ENCODE peak calls at places on chromosomes 7 and 10, in ten cellular contexts. F, J, R, Y, B, A, C, G, T and D are unnamed samples. For H3K4me1, the result is how much of the 10 kb centered on the place peaks cover.

GRCh38 chr10:72542396-72542815 is 83.5 kb downstream of the MICU1 start:
- DNase-seq in F (no peak), J (no peak), R (no peak), Y (no peak), B (no peak), A (no peak), C (no peak), G (no peak), T (no peak), D (no peak)

GRCh38 chr7:22267989-22268615 is 88.9 kb downstream of the RAPGEF5 start:
- DNase-seq in F (no peak), J (no peak), R (no peak), Y (no peak), B (no peak), A (no peak), C (no peak), G (no peak), T (no peak), D (no peak)

GRCh38 chr10:75250934-75251333 is 15.2 kb upstream of the COMTD1 start:
- DNase-seq in F (no peak), J (no peak), R (no peak), Y (no peak), B (no peak), A (no peak), C (no peak), G (no peak), T (no peak), D (peak)

GRCh38 chr10:120998251-120998650 is 147.1 kb downstream of the WDR11 start:
- DNase-seq in F (no peak), J (no peak), R (no peak), Y (no peak), B (no peak), A (no peak), C (no peak), G (peak), T (no peak), D (no peak)

GRCh38 chr10:88342733-88343310 is 240.3 kb downstream of the RNLS start:
- DNase-seq in F (no peak), J (no peak), R (no peak), Y (no peak), B (no peak), A (no peak), C (no peak), G (no peak), T (no peak), D (peak)

GRCh38 chr7:94284120-94284519 is 110.6 kb upstream of the COL1A2 start:
- DNase-seq in F (no peak), J (no peak), R (no peak), Y (no peak), B (no peak), A (no peak), C (no peak), G (no peak), T (no peak), D (no peak)

GRCh38 chr7:24836084-24836483 is 78.8 kb upstream of the GSDME start:
- DNase-seq in F (no peak), J (no peak), R (no peak), Y (no peak), B (no peak), A (no peak), C (no peak), G (no peak), T (no peak), D (no peak)

GRCh38 chr10:88372881-88373592 is 210.1 kb downstream of the RNLS start:
- DNase-seq in F (no peak), J (no peak), R (no peak), Y (no peak), B (no peak), A (no peak), C (no peak), G (no peak), T (no peak), D (no peak)

GRCh38 chr10:3838723-3839437 is 53.9 kb upstream of the KLF6 start:
- DNase-seq in F (no peak), J (no peak), R (no peak), Y (no peak), B (no peak), A (no peak), C (no peak), G (no peak), T (no peak), D (peak)

GRCh38 chr10:8800426-8800825 is 745.9 kb downstream of the GATA3 start:
- DNase-seq in F (no peak), J (no peak), R (no peak), Y (no peak), B (no peak), A (no peak), C (no peak), G (no peak), T (no peak), D (no peak)

GRCh38 chr7:96401200-96401599 is 79.3 kb upstream of the SLC25A13 start:
- DNase-seq in F (no peak), J (no peak), R (no peak), Y (no peak), B (no peak), A (no peak), C (no peak), G (peak), T (peak), D (no peak)

GRCh38 chr7:13188236-13188635 is 500.8 kb downstream of the ARL4A start:
- DNase-seq in F (no peak), J (no peak), R (no peak), Y (no peak), B (no peak), A (no peak), C (no peak), G (no peak), T (no peak), D (no peak)

GRCh38 chr7:977326-978048 is 2.1 kb upstream of the COX19 start:
- DNase-seq in F (no peak), J (no peak), R (no peak), Y (peak), B (no peak), A (peak), C (no peak), G (peak), T (no peak), D (peak)

GRCh38 chr7:45328397-45329080 is 170.9 kb downstream of the RAMP3 start:
- DNase-seq in F (no peak), J (no peak), R (no peak), Y (no peak), B (no peak), A (no peak), C (no peak), G (no peak), T (no peak), D (no peak)

GRCh38 chr10:117005454-117006055 is 568 bp upstream of the SHTN1 start:
- DNase-seq in F (peak), J (peak), R (peak), Y (peak), B (no peak), A (no peak), C (peak), G (peak), T (peak), D (peak)

GRCh38 chr7:102063736-102064135 is 222.9 kb upstream of the SH2B2 start:
- DNase-seq in F (no peak), J (peak), R (no peak), Y (no peak), B (peak), A (peak), C (no peak), G (no peak), T (no peak), D (peak)

GRCh38 chr7:129569811-129570215 is 41.7 kb upstream of the NRF1 start:
- DNase-seq in F (peak), J (no peak), R (no peak), Y (no peak), B (no peak), A (peak), C (no peak), G (peak), T (no peak), D (peak)

GRCh38 chr10:5611899-5612680 is 54.3 kb downstream of the ASB13 start:
- DNase-seq in F (no peak), J (no peak), R (peak), Y (no peak), B (no peak), A (no peak), C (no peak), G (no peak), T (no peak), D (no peak)

GRCh38 chr7:1424041-1424440 is 35.2 kb downstream of the MICALL2 start:
- DNase-seq in F (no peak), J (no peak), R (no peak), Y (no peak), B (no peak), A (no peak), C (no peak), G (no peak), T (no peak), D (no peak)

GRCh38 chr10:82160291-82160690 is 285.3 kb downstream of the NRG3 start:
- DNase-seq in F (no peak), J (no peak), R (no peak), Y (no peak), B (no peak), A (no peak), C (no peak), G (no peak), T (no peak), D (no peak)

GRCh38 chr10:95758351-95759025 is 2.5 kb downstream of the ENTPD1 start:
- DNase-seq in F (no peak), J (no peak), R (no peak), Y (no peak), B (no peak), A (peak), C (no peak), G (no peak), T (no peak), D (peak)

GRCh38 chr10:127320176-127320575 is 123.8 kb upstream of the INSYN2A start:
- DNase-seq in F (no peak), J (no peak), R (no peak), Y (no peak), B (no peak), A (no peak), C (no peak), G (peak), T (no peak), D (no peak)

GRCh38 chr7:46253500-46253899 is 332.4 kb upstream of the IGFBP3 start:
- DNase-seq in F (no peak), J (no peak), R (no peak), Y (no peak), B (no peak), A (no peak), C (no peak), G (no peak), T (no peak), D (no peak)

GRCh38 chr10:132592790-132593788 is 55.5 kb downstream of the INPP5A start:
- DNase-seq in F (no peak), J (no peak), R (no peak), Y (peak), B (no peak), A (no peak), C (no peak), G (no peak), T (no peak), D (peak)

GRCh38 chr7:85773116-85773783 is 586.4 kb upstream of the SEMA3D start:
- DNase-seq in F (no peak), J (no peak), R (no peak), Y (no peak), B (no peak), A (peak), C (no peak), G (no peak), T (no peak), D (no peak)

GRCh38 chr10:101565936-101566332 is 22.1 kb downstream of the POLL start:
- DNase-seq in F (no peak), J (peak), R (peak), Y (no peak), B (no peak), A (no peak), C (no peak), G (no peak), T (no peak), D (no peak)

GRCh38 chr10:109875151-109875568 is 48.2 kb downstream of the XPNPEP1 start:
- DNase-seq in F (no peak), J (no peak), R (no peak), Y (no peak), B (no peak), A (no peak), C (no peak), G (no peak), T (no peak), D (no peak)

GRCh38 chr10:81873932-81874816 is 820 bp upstream of the NRG3 start:
- DNase-seq in F (no peak), J (peak), R (peak), Y (peak), B (peak), A (no peak), C (no peak), G (peak), T (no peak), D (no peak)

GRCh38 chr10:104548090-104548489 is 93.0 kb upstream of the SORCS3 start:
- DNase-seq in F (no peak), J (no peak), R (no peak), Y (no peak), B (no peak), A (peak), C (no peak), G (peak), T (no peak), D (no peak)

GRCh38 chr10:33365314-33365713 is 30.8 kb upstream of the NRP1 start:
- DNase-seq in F (no peak), J (no peak), R (no peak), Y (no peak), B (no peak), A (peak), C (no peak), G (no peak), T (no peak), D (no peak)

GRCh38 chr10:68208424-68209042 is 23.4 kb downstream of the ATOH7 start:
- DNase-seq in F (no peak), J (peak), R (no peak), Y (no peak), B (no peak), A (peak), C (peak), G (peak), T (no peak), D (peak)

GRCh38 chr7:2496375-2496774 is 20.2 kb upstream of the GRIFIN start:
- DNase-seq in F (no peak), J (no peak), R (no peak), Y (no peak), B (no peak), A (no peak), C (no peak), G (no peak), T (no peak), D (no peak)
- H3K4me1 ChIP-seq in F (under half), J (under half), R (under half), Y (under half), B (under half), A (under half), C (under half), G (under half), T (under half), D (under half)

GRCh38 chr10:73639286-73639685 is 2.0 kb downstream of the MYOZ1 start:
- DNase-seq in F (no peak), J (no peak), R (no peak), Y (no peak), B (no peak), A (no peak), C (no peak), G (no peak), T (no peak), D (no peak)
- H3K4me1 ChIP-seq in F (under half), J (under half), R (under half), Y (under half), B (under half), A (under half), C (under half), G (under half), T (under half), D (under half)

GRCh38 chr10:111078505-111079185 is 1.8 kb downstream of the ADRA2A start:
- DNase-seq in F (no peak), J (peak), R (no peak), Y (no peak), B (no peak), A (no peak), C (no peak), G (no peak), T (no peak), D (no peak)
- H3K4me1 ChIP-seq in F (under half), J (under half), R (under half), Y (under half), B (under half), A (under half), C (under half), G (under half), T (under half), D (under half)

DNA sequence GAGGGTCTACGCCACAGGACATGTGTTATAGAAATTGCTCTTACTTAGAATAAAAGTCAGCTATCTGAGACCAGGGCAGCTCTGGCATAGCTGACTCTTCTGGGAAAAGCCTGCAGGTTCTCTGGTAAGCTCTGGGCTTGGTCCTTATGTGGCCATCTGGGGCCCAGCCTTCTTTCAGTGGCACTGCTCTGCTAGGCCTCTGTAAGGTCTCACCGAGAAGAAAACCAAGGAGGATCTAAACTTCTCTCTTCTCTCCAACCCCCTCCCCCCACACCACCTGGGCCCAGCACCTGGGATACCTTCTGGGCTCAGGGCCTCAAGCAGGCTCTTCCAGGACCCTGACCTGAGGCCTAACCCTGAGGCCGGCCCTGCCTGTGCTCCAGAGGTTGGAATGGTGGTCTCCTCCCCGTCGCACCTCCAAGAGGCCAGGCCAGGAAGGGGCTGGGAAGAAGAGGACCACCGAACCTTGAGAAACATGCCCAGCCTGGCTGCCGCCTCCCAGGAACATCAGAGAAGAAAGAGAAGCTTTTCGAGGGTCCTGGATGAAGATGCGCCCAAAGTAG is 323.6 kb downstream of the GFRA1 start:
- DNase-seq in F (no peak), J (no peak), R (no peak), Y (no peak), B (no peak), A (no peak), C (no peak), G (no peak), T (no peak), D (no peak)
- H3K4me1 ChIP-seq in F (under half), J (under half), R (under half), Y (under half), B (under half), A (under half), C (under half), G (under half), T (under half), D (under half)